ENCODE peak calls at places on chromosome 2, in five cellular contexts. One of them, this sample, is unnamed.

GRCh38 chr2:86021396-86022378 is 84.0 kb downstream of the POLR1A start:
- DNase-seq in H7: peak
- DNase-seq in fibroblast of mammary gland: no peak
- DNase-seq in AG04450: no peak
- DNase-seq in right cardiac atrium: no peak
- DNase-seq in this sample: no peak

GRCh38 chr2:54557601-54558187 is 101.6 kb downstream of the SPTBN1 start:
- DNase-seq in H7: no peak
- DNase-seq in fibroblast of mammary gland: peak
- DNase-seq in AG04450: no peak
- DNase-seq in right cardiac atrium: peak
- DNase-seq in this sample: peak

GRCh38 chr2:163751696-163752095 is 15.9 kb upstream of the FIGN start:
- DNase-seq in H7: no peak
- DNase-seq in fibroblast of mammary gland: no peak
- DNase-seq in AG04450: no peak
- DNase-seq in right cardiac atrium: no peak
- DNase-seq in this sample: no peak

GRCh38 chr2:181374741-181375675 is 82.2 kb upstream of the ITGA4 start:
- DNase-seq in H7: no peak
- DNase-seq in fibroblast of mammary gland: peak
- DNase-seq in AG04450: no peak
- DNase-seq in right cardiac atrium: no peak
- DNase-seq in this sample: no peak

GRCh38 chr2:157415632-157416101 is 28.2 kb downstream of the CYTIP start:
- DNase-seq in H7: no peak
- DNase-seq in fibroblast of mammary gland: no peak
- DNase-seq in AG04450: no peak
- DNase-seq in right cardiac atrium: peak
- DNase-seq in this sample: no peak

GRCh38 chr2:240162531-240162930 is 22.1 kb upstream of the OTOS start:
- DNase-seq in H7: no peak
- DNase-seq in fibroblast of mammary gland: no peak
- DNase-seq in AG04450: no peak
- DNase-seq in right cardiac atrium: no peak
- DNase-seq in this sample: no peak

GRCh38 chr2:110866036-110866435 is 133.7 kb downstream of the ACOXL start:
- DNase-seq in H7: no peak
- DNase-seq in fibroblast of mammary gland: no peak
- DNase-seq in AG04450: no peak
- DNase-seq in right cardiac atrium: no peak
- DNase-seq in this sample: no peak

GRCh38 chr2:98308068-98308467 is 38.2 kb upstream of the CNGA3 start:
- DNase-seq in H7: no peak
- DNase-seq in fibroblast of mammary gland: peak
- DNase-seq in AG04450: no peak
- DNase-seq in right cardiac atrium: no peak
- DNase-seq in this sample: no peak

GRCh38 chr2:52383541-52383940 is 1351.6 kb upstream of the NRXN1 start:
- DNase-seq in H7: no peak
- DNase-seq in fibroblast of mammary gland: no peak
- DNase-seq in AG04450: no peak
- DNase-seq in right cardiac atrium: no peak
- DNase-seq in this sample: no peak

GRCh38 chr2:176178271-176178806 is 10.1 kb upstream of the HOXD1 start:
- DNase-seq in H7: peak
- DNase-seq in fibroblast of mammary gland: peak
- DNase-seq in AG04450: no peak
- DNase-seq in right cardiac atrium: no peak
- DNase-seq in this sample: no peak

GRCh38 chr2:98665638-98666037 is 57.2 kb downstream of the UNC50 start:
- DNase-seq in H7: no peak
- DNase-seq in fibroblast of mammary gland: no peak
- DNase-seq in AG04450: no peak
- DNase-seq in right cardiac atrium: no peak
- DNase-seq in this sample: no peak

GRCh38 chr2:104734937-104735586 is 118.9 kb upstream of the POU3F3 start:
- DNase-seq in H7: no peak
- DNase-seq in fibroblast of mammary gland: no peak
- DNase-seq in AG04450: no peak
- DNase-seq in right cardiac atrium: no peak
- DNase-seq in this sample: no peak

GRCh38 chr2:4561206-4561605 is 857.8 kb downstream of the DCDC2C start:
- DNase-seq in H7: no peak
- DNase-seq in fibroblast of mammary gland: no peak
- DNase-seq in AG04450: no peak
- DNase-seq in right cardiac atrium: no peak
- DNase-seq in this sample: no peak

GRCh38 chr2:121213386-121213785 is 71.6 kb downstream of the TFCP2L1 start:
- DNase-seq in H7: no peak
- DNase-seq in fibroblast of mammary gland: no peak
- DNase-seq in AG04450: no peak
- DNase-seq in right cardiac atrium: no peak
- DNase-seq in this sample: no peak
- H3K4me3 ChIP-seq in H7: no peak
- H3K4me3 ChIP-seq in fibroblast of mammary gland: no peak
- H3K4me3 ChIP-seq in AG04450: no peak
- H3K4me3 ChIP-seq in right cardiac atrium: no peak
- H3K4me3 ChIP-seq in this sample: no peak

DNA sequence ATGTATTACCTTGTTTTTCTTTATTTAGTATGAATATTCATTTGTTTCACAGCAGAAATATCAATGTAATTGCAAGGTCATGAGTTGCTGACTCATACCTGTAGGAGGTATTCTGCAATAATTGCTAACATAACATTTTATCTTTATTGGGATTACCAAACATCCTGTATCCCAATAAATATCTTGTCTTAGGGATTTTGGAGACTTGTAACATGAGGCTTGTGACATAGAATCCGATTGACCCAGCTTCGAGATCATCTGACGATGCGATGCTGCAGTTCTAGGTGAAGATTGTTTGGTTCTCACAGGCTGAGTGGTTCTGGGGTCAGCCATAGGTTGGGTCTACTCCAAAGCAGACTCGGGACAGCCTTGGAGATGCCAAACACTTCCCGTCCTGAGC is 133.4 kb upstream of the RND3 start:
- DNase-seq in H7: no peak
- DNase-seq in fibroblast of mammary gland: peak
- DNase-seq in AG04450: no peak
- DNase-seq in right cardiac atrium: no peak
- DNase-seq in this sample: no peak
- H3K4me3 ChIP-seq in H7: no peak
- H3K4me3 ChIP-seq in fibroblast of mammary gland: no peak
- H3K4me3 ChIP-seq in AG04450: no peak
- H3K4me3 ChIP-seq in right cardiac atrium: no peak
- H3K4me3 ChIP-seq in this sample: no peak

GRCh38 chr2:28729698-28730097 is 21.9 kb upstream of the PPP1CB start:
- DNase-seq in H7: no peak
- DNase-seq in fibroblast of mammary gland: peak
- DNase-seq in AG04450: no peak
- DNase-seq in right cardiac atrium: no peak
- DNase-seq in this sample: no peak

GRCh38 chr2:28720345-28720744 is 31.3 kb upstream of the PPP1CB start:
- DNase-seq in H7: no peak
- DNase-seq in fibroblast of mammary gland: no peak
- DNase-seq in AG04450: no peak
- DNase-seq in right cardiac atrium: no peak
- DNase-seq in this sample: no peak

GRCh38 chr2:28721601-28722191 is 29.9 kb upstream of the PPP1CB start:
- DNase-seq in H7: no peak
- DNase-seq in fibroblast of mammary gland: no peak
- DNase-seq in AG04450: no peak
- DNase-seq in right cardiac atrium: no peak
- DNase-seq in this sample: no peak

GRCh38 chr2:28726177-28726576 is 25.5 kb upstream of the PPP1CB start:
- DNase-seq in H7: no peak
- DNase-seq in fibroblast of mammary gland: no peak
- DNase-seq in AG04450: no peak
- DNase-seq in right cardiac atrium: no peak
- DNase-seq in this sample: no peak

GRCh38 chr2:28725021-28725711 is 26.5 kb upstream of the PPP1CB start:
- DNase-seq in H7: no peak
- DNase-seq in fibroblast of mammary gland: no peak
- DNase-seq in AG04450: no peak
- DNase-seq in right cardiac atrium: no peak
- DNase-seq in this sample: no peak
- H3K4me3 ChIP-seq in H7: no peak
- H3K4me3 ChIP-seq in fibroblast of mammary gland: no peak
- H3K4me3 ChIP-seq in AG04450: no peak
- H3K4me3 ChIP-seq in right cardiac atrium: no peak
- H3K4me3 ChIP-seq in this sample: no peak

GRCh38 chr2:237414056-237414661 is at the start of gene COL6A3:
- DNase-seq in H7: no peak
- DNase-seq in fibroblast of mammary gland: peak
- DNase-seq in AG04450: peak
- DNase-seq in right cardiac atrium: peak
- DNase-seq in this sample: no peak
- H3K4me3 ChIP-seq in H7: no peak
- H3K4me3 ChIP-seq in fibroblast of mammary gland: peak
- H3K4me3 ChIP-seq in AG04450: peak
- H3K4me3 ChIP-seq in right cardiac atrium: peak
- H3K4me3 ChIP-seq in this sample: no peak

GRCh38 chr2:68428746-68429145 is 38.3 kb downstream of the FBXO48 start:
- DNase-seq in H7: no peak
- DNase-seq in fibroblast of mammary gland: no peak
- DNase-seq in AG04450: no peak
- DNase-seq in right cardiac atrium: no peak
- DNase-seq in this sample: no peak
- H3K4me3 ChIP-seq in H7: no peak
- H3K4me3 ChIP-seq in fibroblast of mammary gland: no peak
- H3K4me3 ChIP-seq in AG04450: no peak
- H3K4me3 ChIP-seq in right cardiac atrium: no peak
- H3K4me3 ChIP-seq in this sample: no peak